ENCODE peak calls at places on chromosomes 5 and 9, in nine cellular contexts. One of them, this sample, is unnamed.

GRCh38 chr9:73853547-73853946 is 643.6 kb upstream of the RORB start:
- DNase-seq in choroid plexus epithelial cell: no peak
- DNase-seq in kidney: no peak
- DNase-seq in foreskin fibroblast: no peak
- DNase-seq in right atrium auricular region: no peak
- DNase-seq in AG10803: no peak
- DNase-seq in GM12864: no peak
- DNase-seq in thoracic aorta: no peak
- DNase-seq in lower lobe of right lung: no peak
- DNase-seq in this sample: no peak

GRCh38 chr5:135435467-135436330 is 11.4 kb downstream of the DCANP1 start:
- DNase-seq in lower lobe of right lung: no peak
- DNase-seq in choroid plexus epithelial cell: no peak
- DNase-seq in kidney: no peak
- DNase-seq in foreskin fibroblast: no peak
- DNase-seq in GM12864: no peak
- DNase-seq in right atrium auricular region: no peak
- DNase-seq in AG10803: no peak
- DNase-seq in thoracic aorta: no peak
- DNase-seq in this sample: no peak

GRCh38 chr5:137567226-137567625 is 68.1 kb upstream of the SPOCK1 start:
- DNase-seq in GM12864: no peak
- DNase-seq in thoracic aorta: no peak
- DNase-seq in AG10803: no peak
- DNase-seq in foreskin fibroblast: no peak
- DNase-seq in choroid plexus epithelial cell: no peak
- DNase-seq in lower lobe of right lung: no peak
- DNase-seq in right atrium auricular region: no peak
- DNase-seq in kidney: no peak
- DNase-seq in this sample: no peak

GRCh38 chr9:125649315-125649714 is 57.7 kb downstream of the MAPKAP1 start:
- DNase-seq in foreskin fibroblast: peak
- DNase-seq in choroid plexus epithelial cell: peak
- DNase-seq in kidney: no peak
- DNase-seq in thoracic aorta: no peak
- DNase-seq in lower lobe of right lung: no peak
- DNase-seq in AG10803: peak
- DNase-seq in right atrium auricular region: no peak
- DNase-seq in GM12864: no peak
- DNase-seq in this sample: no peak

GRCh38 chr9:35712762-35713400 is 19.1 kb downstream of the TLN1 start:
- DNase-seq in choroid plexus epithelial cell: no peak
- DNase-seq in foreskin fibroblast: no peak
- DNase-seq in thoracic aorta: no peak
- DNase-seq in right atrium auricular region: no peak
- DNase-seq in kidney: peak
- DNase-seq in GM12864: no peak
- DNase-seq in AG10803: no peak
- DNase-seq in lower lobe of right lung: no peak
- DNase-seq in this sample: no peak

GRCh38 chr5:74212336-74212735 is 428.2 kb downstream of the ENC1 start:
- DNase-seq in kidney: no peak
- DNase-seq in lower lobe of right lung: no peak
- DNase-seq in AG10803: no peak
- DNase-seq in thoracic aorta: no peak
- DNase-seq in choroid plexus epithelial cell: peak
- DNase-seq in right atrium auricular region: no peak
- DNase-seq in GM12864: no peak
- DNase-seq in foreskin fibroblast: peak
- DNase-seq in this sample: no peak

GRCh38 chr9:20941177-20941690 is 90.2 kb downstream of the HACD4 start:
- DNase-seq in thoracic aorta: no peak
- DNase-seq in lower lobe of right lung: peak
- DNase-seq in AG10803: peak
- DNase-seq in foreskin fibroblast: peak
- DNase-seq in choroid plexus epithelial cell: peak
- DNase-seq in GM12864: peak
- DNase-seq in right atrium auricular region: no peak
- DNase-seq in kidney: no peak
- DNase-seq in this sample: no peak

GRCh38 chr5:87539839-87540238 is 127.1 kb upstream of the CCNH start:
- DNase-seq in AG10803: no peak
- DNase-seq in lower lobe of right lung: no peak
- DNase-seq in kidney: no peak
- DNase-seq in choroid plexus epithelial cell: no peak
- DNase-seq in thoracic aorta: no peak
- DNase-seq in foreskin fibroblast: no peak
- DNase-seq in right atrium auricular region: no peak
- DNase-seq in GM12864: no peak
- DNase-seq in this sample: no peak

GRCh38 chr9:34513567-34514214 is 9.1 kb downstream of the ENHO start:
- DNase-seq in lower lobe of right lung: no peak
- DNase-seq in AG10803: no peak
- DNase-seq in right atrium auricular region: no peak
- DNase-seq in foreskin fibroblast: no peak
- DNase-seq in thoracic aorta: no peak
- DNase-seq in kidney: no peak
- DNase-seq in GM12864: no peak
- DNase-seq in choroid plexus epithelial cell: peak
- DNase-seq in this sample: no peak

GRCh38 chr9:112764837-112765236 is 14.3 kb downstream of the SNX30 start:
- DNase-seq in thoracic aorta: no peak
- DNase-seq in foreskin fibroblast: no peak
- DNase-seq in lower lobe of right lung: no peak
- DNase-seq in kidney: no peak
- DNase-seq in AG10803: no peak
- DNase-seq in choroid plexus epithelial cell: no peak
- DNase-seq in right atrium auricular region: no peak
- DNase-seq in GM12864: no peak
- DNase-seq in this sample: no peak

GRCh38 chr9:87599901-87600610 is 102.4 kb downstream of the DAPK1 start:
- DNase-seq in AG10803: peak
- DNase-seq in GM12864: no peak
- DNase-seq in foreskin fibroblast: peak
- DNase-seq in thoracic aorta: no peak
- DNase-seq in choroid plexus epithelial cell: peak
- DNase-seq in right atrium auricular region: no peak
- DNase-seq in lower lobe of right lung: no peak
- DNase-seq in kidney: no peak
- DNase-seq in this sample: no peak

GRCh38 chr5:165723931-165724330 is 2218.5 kb downstream of the MAT2B start:
- DNase-seq in thoracic aorta: no peak
- DNase-seq in GM12864: no peak
- DNase-seq in AG10803: no peak
- DNase-seq in kidney: no peak
- DNase-seq in lower lobe of right lung: no peak
- DNase-seq in foreskin fibroblast: no peak
- DNase-seq in choroid plexus epithelial cell: no peak
- DNase-seq in right atrium auricular region: no peak
- DNase-seq in this sample: no peak

GRCh38 chr5:32584651-32585050 is 706 bp upstream of the SUB1 start:
- DNase-seq in kidney: no peak
- DNase-seq in thoracic aorta: no peak
- DNase-seq in choroid plexus epithelial cell: no peak
- DNase-seq in foreskin fibroblast: no peak
- DNase-seq in lower lobe of right lung: no peak
- DNase-seq in right atrium auricular region: no peak
- DNase-seq in GM12864: no peak
- DNase-seq in AG10803: no peak
- DNase-seq in this sample: no peak

GRCh38 chr5:36878421-36879088 is 2.0 kb downstream of the NIPBL start:
- DNase-seq in AG10803: peak
- DNase-seq in GM12864: no peak
- DNase-seq in foreskin fibroblast: peak
- DNase-seq in lower lobe of right lung: no peak
- DNase-seq in kidney: peak
- DNase-seq in thoracic aorta: no peak
- DNase-seq in choroid plexus epithelial cell: peak
- DNase-seq in right atrium auricular region: no peak
- DNase-seq in this sample: no peak

GRCh38 chr9:1005043-1005667 is 28.7 kb downstream of the DMRT3 start:
- DNase-seq in GM12864: peak
- DNase-seq in choroid plexus epithelial cell: peak
- DNase-seq in AG10803: peak
- DNase-seq in lower lobe of right lung: no peak
- DNase-seq in foreskin fibroblast: peak
- DNase-seq in thoracic aorta: no peak
- DNase-seq in right atrium auricular region: no peak
- DNase-seq in kidney: no peak
- DNase-seq in this sample: peak

GRCh38 chr5:141677415-141677814 is 4.6 kb downstream of the ARAP3 start:
- DNase-seq in choroid plexus epithelial cell: no peak
- DNase-seq in lower lobe of right lung: no peak
- DNase-seq in right atrium auricular region: no peak
- DNase-seq in kidney: no peak
- DNase-seq in foreskin fibroblast: no peak
- DNase-seq in GM12864: no peak
- DNase-seq in thoracic aorta: no peak
- DNase-seq in AG10803: no peak
- DNase-seq in this sample: no peak
- TF ChIP-seq CTCF in choroid plexus epithelial cell: peak
- TF ChIP-seq CTCF in lower lobe of right lung: peak
- TF ChIP-seq CTCF in right atrium auricular region: no peak
- TF ChIP-seq CTCF in kidney: no peak
- TF ChIP-seq CTCF in foreskin fibroblast: no peak
- TF ChIP-seq CTCF in GM12864: peak
- TF ChIP-seq CTCF in thoracic aorta: no peak
- TF ChIP-seq CTCF in AG10803: peak
- TF ChIP-seq CTCF in this sample: peak

DNA sequence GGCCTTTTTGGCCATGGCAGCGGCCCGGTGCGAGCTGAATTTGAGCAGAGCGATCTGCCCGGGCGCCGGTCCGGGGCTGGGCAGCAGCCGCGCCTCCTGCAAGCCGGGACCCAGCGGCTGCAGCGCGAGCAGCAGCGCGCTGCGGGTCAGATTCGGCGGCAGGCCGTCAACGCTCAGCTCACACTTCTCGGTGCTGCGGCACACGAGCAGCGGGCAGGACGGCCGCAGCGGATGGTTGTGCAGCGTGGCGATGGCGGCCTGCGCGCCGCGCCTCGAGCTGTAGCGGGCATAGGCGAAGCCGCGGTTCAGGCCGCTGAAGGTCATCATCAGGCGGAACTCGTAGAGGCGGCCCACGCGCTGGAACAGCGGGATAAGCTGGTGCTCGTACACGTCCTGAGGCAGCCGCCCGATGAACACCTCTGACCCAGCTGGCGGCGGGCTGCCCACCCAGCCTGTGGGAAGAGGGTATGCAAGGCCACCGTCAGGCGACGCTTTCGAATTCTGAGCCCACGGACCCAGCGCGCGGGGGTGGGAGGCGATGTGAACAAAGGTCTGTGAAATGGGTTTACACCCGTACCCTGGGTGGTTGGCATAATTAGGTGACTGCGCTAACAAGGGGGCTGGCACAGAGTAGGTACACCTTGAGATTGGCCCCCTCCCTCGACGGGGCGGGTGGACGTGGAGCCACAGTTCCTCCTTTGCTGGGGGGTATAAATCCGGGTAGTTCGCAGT is 755 bp downstream of the DND1 start:
- DNase-seq in choroid plexus epithelial cell: peak
- DNase-seq in kidney: peak
- DNase-seq in foreskin fibroblast: peak
- DNase-seq in GM12864: no peak
- DNase-seq in lower lobe of right lung: peak
- DNase-seq in AG10803: no peak
- DNase-seq in thoracic aorta: no peak
- DNase-seq in right atrium auricular region: no peak
- DNase-seq in this sample: peak
- H3K4me3 ChIP-seq in choroid plexus epithelial cell: peak
- H3K4me3 ChIP-seq in kidney: no peak
- H3K4me3 ChIP-seq in foreskin fibroblast: no peak
- H3K4me3 ChIP-seq in GM12864: no peak
- H3K4me3 ChIP-seq in lower lobe of right lung: no peak
- H3K4me3 ChIP-seq in AG10803: no peak
- H3K4me3 ChIP-seq in thoracic aorta: peak
- H3K4me3 ChIP-seq in right atrium auricular region: no peak
- H3K4me3 ChIP-seq in this sample: no peak

DNA sequence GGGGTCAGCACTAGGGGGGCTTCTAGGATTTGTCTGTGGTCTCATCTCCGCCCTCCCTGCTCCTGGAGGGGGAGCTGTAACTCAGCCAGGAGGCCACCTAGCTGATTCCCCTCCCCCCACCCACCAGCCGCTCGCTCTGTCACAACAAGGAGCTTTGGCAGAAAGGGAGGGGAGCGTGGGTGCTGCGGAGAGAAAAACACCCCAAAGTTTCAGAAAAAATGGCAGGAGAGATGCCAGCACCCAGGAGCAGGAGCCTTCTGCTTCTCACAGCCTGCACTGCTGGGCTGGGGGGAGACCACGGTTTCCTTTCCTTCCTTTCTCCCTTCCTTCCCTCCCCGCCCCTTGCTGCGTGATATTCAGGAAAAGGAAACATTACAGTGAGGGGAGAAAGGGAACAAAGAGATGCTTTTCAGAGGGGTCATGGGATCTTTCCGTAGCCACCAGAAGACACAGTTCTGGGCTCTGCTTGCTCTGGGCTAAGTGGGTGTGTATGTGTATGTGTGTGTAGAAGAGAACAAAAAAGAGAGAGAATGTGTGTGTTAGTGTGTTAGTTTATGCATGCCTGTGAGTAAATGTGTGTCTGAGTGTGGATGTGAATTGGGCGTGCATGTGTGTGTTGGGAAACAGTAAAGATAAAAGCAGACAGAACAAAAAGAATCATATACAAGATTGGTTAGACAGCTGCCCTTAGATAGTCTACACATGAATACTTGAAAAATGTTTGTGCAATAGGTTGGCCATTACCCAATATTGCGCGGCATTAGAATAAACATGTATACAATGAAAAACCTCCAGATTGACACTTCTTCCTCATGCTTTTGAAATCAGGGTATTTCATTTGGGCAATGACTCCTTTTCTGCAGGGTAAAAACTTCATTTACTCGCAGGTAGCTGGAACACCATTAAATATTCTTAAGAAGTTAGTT is 36.4 kb upstream of the HSPA9 start:
- DNase-seq in right atrium auricular region: no peak
- DNase-seq in kidney: no peak
- DNase-seq in GM12864: no peak
- DNase-seq in AG10803: no peak
- DNase-seq in foreskin fibroblast: peak
- DNase-seq in choroid plexus epithelial cell: peak
- DNase-seq in thoracic aorta: no peak
- DNase-seq in lower lobe of right lung: no peak
- DNase-seq in this sample: no peak
- TF ChIP-seq CTCF in right atrium auricular region: no peak
- TF ChIP-seq CTCF in kidney: no peak
- TF ChIP-seq CTCF in GM12864: no peak
- TF ChIP-seq CTCF in AG10803: no peak
- TF ChIP-seq CTCF in foreskin fibroblast: no peak
- TF ChIP-seq CTCF in choroid plexus epithelial cell: peak
- TF ChIP-seq CTCF in thoracic aorta: no peak
- TF ChIP-seq CTCF in lower lobe of right lung: no peak
- TF ChIP-seq CTCF in this sample: peak

DNA sequence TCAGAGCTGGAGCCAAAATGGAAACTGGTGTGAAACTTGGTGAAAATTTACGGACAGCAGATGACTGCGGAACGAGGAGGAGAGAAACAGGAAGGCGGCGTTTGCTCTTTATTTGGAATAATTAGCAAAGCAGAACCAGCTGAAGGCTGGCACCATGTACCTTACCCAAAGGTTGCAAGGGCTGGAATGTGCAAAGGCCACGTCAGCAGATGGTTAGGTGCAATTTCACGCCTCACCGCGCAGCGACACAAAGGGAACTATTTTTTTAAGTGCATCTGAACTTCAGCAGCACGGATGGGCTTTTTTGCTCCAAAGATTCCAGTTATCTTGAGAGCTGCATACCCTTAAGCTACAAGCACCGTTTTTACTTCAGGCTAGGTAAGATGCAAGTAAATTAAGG is 127.3 kb downstream of the COL23A1 start:
- DNase-seq in foreskin fibroblast: no peak
- DNase-seq in kidney: peak
- DNase-seq in GM12864: no peak
- DNase-seq in AG10803: peak
- DNase-seq in lower lobe of right lung: no peak
- DNase-seq in thoracic aorta: no peak
- DNase-seq in choroid plexus epithelial cell: no peak
- DNase-seq in right atrium auricular region: no peak
- DNase-seq in this sample: no peak
- H3K4me3 ChIP-seq in foreskin fibroblast: no peak
- H3K4me3 ChIP-seq in kidney: no peak
- H3K4me3 ChIP-seq in GM12864: no peak
- H3K4me3 ChIP-seq in AG10803: peak
- H3K4me3 ChIP-seq in lower lobe of right lung: no peak
- H3K4me3 ChIP-seq in thoracic aorta: no peak
- H3K4me3 ChIP-seq in choroid plexus epithelial cell: no peak
- H3K4me3 ChIP-seq in right atrium auricular region: no peak
- H3K4me3 ChIP-seq in this sample: no peak